ENCODE peak calls at places on chromosomes 1 and 21, in four cellular contexts. One of them, this sample, is unnamed.

GRCh38 chr1:117842408-117843170 is 86.8 kb downstream of the GDAP2 start:
- DNase-seq in vagina: no peak
- DNase-seq in transverse colon: no peak
- DNase-seq in spleen: no peak
- DNase-seq in this sample: no peak

GRCh38 chr1:67652800-67653199 is 32.2 kb upstream of the GADD45A start:
- DNase-seq in vagina: no peak
- DNase-seq in transverse colon: no peak
- DNase-seq in spleen: no peak
- DNase-seq in this sample: no peak

GRCh38 chr21:44926364-44927101 is 5.8 kb upstream of the ITGB2 start:
- DNase-seq in vagina: no peak
- DNase-seq in transverse colon: no peak
- DNase-seq in spleen: peak
- DNase-seq in this sample: no peak

GRCh38 chr1:39214021-39214713 is 9.7 kb downstream of the MACF1 start:
- DNase-seq in vagina: no peak
- DNase-seq in transverse colon: no peak
- DNase-seq in spleen: no peak
- DNase-seq in this sample: no peak

GRCh38 chr1:6350416-6351088 is 43.0 kb downstream of the ACOT7 start:
- DNase-seq in vagina: no peak
- DNase-seq in transverse colon: peak
- DNase-seq in spleen: no peak
- DNase-seq in this sample: peak

GRCh38 chr1:152449661-152450060 is 35.6 kb upstream of the CRNN start:
- DNase-seq in vagina: no peak
- DNase-seq in transverse colon: no peak
- DNase-seq in spleen: no peak
- DNase-seq in this sample: no peak

GRCh38 chr1:225224287-225224686 is 203.6 kb downstream of the LBR start:
- DNase-seq in vagina: no peak
- DNase-seq in transverse colon: no peak
- DNase-seq in spleen: no peak
- DNase-seq in this sample: no peak

GRCh38 chr1:81597720-81598426 is 202.9 kb upstream of the ADGRL2 start:
- DNase-seq in vagina: no peak
- DNase-seq in transverse colon: no peak
- DNase-seq in spleen: no peak
- DNase-seq in this sample: no peak

GRCh38 chr21:42080788-42081083 is 9.6 kb downstream of the UMODL1 start:
- DNase-seq in vagina: no peak
- DNase-seq in transverse colon: no peak
- DNase-seq in spleen: no peak
- DNase-seq in this sample: no peak

GRCh38 chr1:38608202-38608864 is 251.2 kb downstream of the RRAGC start:
- DNase-seq in vagina: peak
- DNase-seq in transverse colon: no peak
- DNase-seq in spleen: no peak
- DNase-seq in this sample: no peak

GRCh38 chr1:224747578-224747977 is 131.5 kb downstream of the CNIH3 start:
- DNase-seq in vagina: no peak
- DNase-seq in transverse colon: no peak
- DNase-seq in spleen: no peak
- DNase-seq in this sample: no peak

GRCh38 chr1:17233675-17234074 is 15.2 kb upstream of the PADI3 start:
- DNase-seq in vagina: no peak
- DNase-seq in transverse colon: peak
- DNase-seq in spleen: no peak
- DNase-seq in this sample: peak

GRCh38 chr1:13681921-13682320 is 18.1 kb upstream of the PRDM2 start:
- DNase-seq in vagina: no peak
- DNase-seq in transverse colon: no peak
- DNase-seq in spleen: no peak
- DNase-seq in this sample: no peak

GRCh38 chr1:60911980-60912692 is 170.2 kb upstream of the NFIA start:
- DNase-seq in vagina: no peak
- DNase-seq in transverse colon: no peak
- DNase-seq in spleen: no peak
- DNase-seq in this sample: no peak

GRCh38 chr1:154344977-154345837 is 19.9 kb downstream of the ATP8B2 start:
- DNase-seq in vagina: no peak
- DNase-seq in transverse colon: peak
- DNase-seq in spleen: peak
- DNase-seq in this sample: no peak

GRCh38 chr21:16587141-16587570 is 857.4 kb downstream of the USP25 start:
- DNase-seq in vagina: no peak
- DNase-seq in transverse colon: peak
- DNase-seq in spleen: no peak
- DNase-seq in this sample: peak

GRCh38 chr1:114522264-114522575 is 11.2 kb upstream of the TRIM33 start:
- DNase-seq in vagina: no peak
- DNase-seq in transverse colon: no peak
- DNase-seq in spleen: no peak
- DNase-seq in this sample: no peak

GRCh38 chr1:151994956-151995355 is 1.3 kb upstream of the S100A10 start:
- DNase-seq in vagina: no peak
- DNase-seq in transverse colon: no peak
- DNase-seq in spleen: no peak
- DNase-seq in this sample: no peak

GRCh38 chr21:45767071-45768006 is 123.8 kb downstream of the PCBP3 start:
- DNase-seq in vagina: no peak
- DNase-seq in transverse colon: no peak
- DNase-seq in spleen: no peak
- DNase-seq in this sample: no peak

GRCh38 chr21:27369962-27370578 is 403.2 kb upstream of the ADAMTS5 start:
- DNase-seq in vagina: no peak
- DNase-seq in transverse colon: no peak
- DNase-seq in spleen: no peak
- DNase-seq in this sample: no peak

GRCh38 chr1:87560961-87561360 is 232.3 kb downstream of the LMO4 start:
- DNase-seq in vagina: no peak
- DNase-seq in transverse colon: no peak
- DNase-seq in spleen: no peak
- DNase-seq in this sample: no peak

GRCh38 chr1:6104631-6105030 is 58.9 kb downstream of the KCNAB2 start:
- DNase-seq in vagina: no peak
- DNase-seq in transverse colon: no peak
- DNase-seq in spleen: peak
- DNase-seq in this sample: no peak

GRCh38 chr1:212291505-212292134 is 6.4 kb downstream of the PPP2R5A start:
- DNase-seq in vagina: no peak
- DNase-seq in transverse colon: no peak
- DNase-seq in spleen: no peak
- DNase-seq in this sample: peak

GRCh38 chr1:109667452-109668122 is at the start of gene GSTM2:
- DNase-seq in vagina: no peak
- DNase-seq in transverse colon: peak
- DNase-seq in spleen: peak
- DNase-seq in this sample: peak

GRCh38 chr1:10267319-10267718 is 56.9 kb downstream of the KIF1B start:
- DNase-seq in vagina: no peak
- DNase-seq in transverse colon: no peak
- DNase-seq in spleen: no peak
- DNase-seq in this sample: no peak

GRCh38 chr1:81053826-81054225 is 746.9 kb upstream of the ADGRL2 start:
- DNase-seq in vagina: no peak
- DNase-seq in transverse colon: no peak
- DNase-seq in spleen: no peak
- DNase-seq in this sample: no peak

GRCh38 chr1:8261398-8261762 is 56.5 kb upstream of the SLC45A1 start:
- DNase-seq in vagina: no peak
- DNase-seq in transverse colon: no peak
- DNase-seq in spleen: no peak
- DNase-seq in this sample: no peak

GRCh38 chr21:44917446-44918106 is 3.1 kb downstream of the ITGB2 start:
- DNase-seq in vagina: no peak
- DNase-seq in transverse colon: no peak
- DNase-seq in spleen: no peak
- DNase-seq in this sample: no peak

GRCh38 chr1:85681087-85681486 is 27.1 kb downstream of the ZNHIT6 start:
- DNase-seq in vagina: no peak
- DNase-seq in transverse colon: no peak
- DNase-seq in spleen: no peak
- DNase-seq in this sample: no peak

GRCh38 chr1:95408506-95409136 is 174.6 kb downstream of the RWDD3 start:
- DNase-seq in vagina: no peak
- DNase-seq in transverse colon: no peak
- DNase-seq in spleen: no peak
- DNase-seq in this sample: no peak

GRCh38 chr1:103106426-103107321 is 1.6 kb downstream of the COL11A1 start:
- DNase-seq in vagina: no peak
- DNase-seq in transverse colon: no peak
- DNase-seq in spleen: no peak
- DNase-seq in this sample: peak

GRCh38 chr1:214123061-214123784 is 135.4 kb downstream of the PROX1 start:
- DNase-seq in vagina: no peak
- DNase-seq in transverse colon: peak
- DNase-seq in spleen: no peak
- DNase-seq in this sample: peak

GRCh38 chr1:83747853-83748482 is 251.0 kb downstream of the TTLL7 start:
- DNase-seq in vagina: no peak
- DNase-seq in transverse colon: no peak
- DNase-seq in spleen: no peak
- DNase-seq in this sample: no peak

GRCh38 chr1:168199056-168199455 is 20.3 kb downstream of the TIPRL start:
- DNase-seq in vagina: no peak
- DNase-seq in transverse colon: no peak
- DNase-seq in spleen: no peak
- DNase-seq in this sample: no peak

GRCh38 chr1:53073899-53074311 is 11.9 kb downstream of the PODN start:
- DNase-seq in vagina: no peak
- DNase-seq in transverse colon: peak
- DNase-seq in spleen: peak
- DNase-seq in this sample: no peak

GRCh38 chr1:17606826-17607440 is 67.4 kb downstream of the ARHGEF10L start:
- DNase-seq in vagina: no peak
- DNase-seq in transverse colon: peak
- DNase-seq in spleen: no peak
- DNase-seq in this sample: peak

GRCh38 chr1:196403803-196404690 is 204.2 kb downstream of the KCNT2 start:
- DNase-seq in vagina: no peak
- DNase-seq in transverse colon: no peak
- DNase-seq in spleen: no peak
- DNase-seq in this sample: no peak

GRCh38 chr1:196409586-196409985 is 198.7 kb downstream of the KCNT2 start:
- DNase-seq in vagina: no peak
- DNase-seq in transverse colon: no peak
- DNase-seq in spleen: no peak
- DNase-seq in this sample: no peak

GRCh38 chr1:196407358-196408041 is 200.7 kb downstream of the KCNT2 start:
- DNase-seq in vagina: no peak
- DNase-seq in transverse colon: no peak
- DNase-seq in spleen: no peak
- DNase-seq in this sample: no peak

GRCh38 chr1:196401454-196401838 is 206.8 kb downstream of the KCNT2 start:
- DNase-seq in vagina: no peak
- DNase-seq in transverse colon: no peak
- DNase-seq in spleen: no peak
- DNase-seq in this sample: no peak

GRCh38 chr1:196405839-196406238 is 202.4 kb downstream of the KCNT2 start:
- DNase-seq in vagina: no peak
- DNase-seq in transverse colon: no peak
- DNase-seq in spleen: no peak
- DNase-seq in this sample: no peak
- TF ChIP-seq CTCF in vagina: no peak
- TF ChIP-seq CTCF in transverse colon: no peak
- TF ChIP-seq CTCF in spleen: no peak
- TF ChIP-seq CTCF in this sample: no peak

GRCh38 chr1:42155362-42155761 is 2.2 kb downstream of the GUCA2B start:
- DNase-seq in vagina: no peak
- DNase-seq in transverse colon: no peak
- DNase-seq in spleen: no peak
- DNase-seq in this sample: no peak
- TF ChIP-seq POLR2AphosphoS5 in vagina: no peak
- TF ChIP-seq POLR2AphosphoS5 in transverse colon: no peak
- TF ChIP-seq POLR2AphosphoS5 in spleen: no peak
- TF ChIP-seq POLR2AphosphoS5 in this sample: no peak

GRCh38 chr1:233721003-233721595 is 107.2 kb downstream of the KCNK1 start:
- DNase-seq in vagina: no peak
- DNase-seq in transverse colon: no peak
- DNase-seq in spleen: no peak
- DNase-seq in this sample: no peak

GRCh38 chr1:233723387-233723786 is 109.5 kb downstream of the KCNK1 start:
- DNase-seq in vagina: no peak
- DNase-seq in transverse colon: no peak
- DNase-seq in spleen: no peak
- DNase-seq in this sample: no peak

GRCh38 chr1:233722212-233722979 is 108.5 kb downstream of the KCNK1 start:
- DNase-seq in vagina: no peak
- DNase-seq in transverse colon: no peak
- DNase-seq in spleen: no peak
- DNase-seq in this sample: no peak

GRCh38 chr1:233730380-233730779 is 116.5 kb downstream of the KCNK1 start:
- DNase-seq in vagina: no peak
- DNase-seq in transverse colon: no peak
- DNase-seq in spleen: no peak
- DNase-seq in this sample: no peak

GRCh38 chr1:233725423-233725822 is 111.5 kb downstream of the KCNK1 start:
- DNase-seq in vagina: no peak
- DNase-seq in transverse colon: no peak
- DNase-seq in spleen: no peak
- DNase-seq in this sample: no peak
- TF ChIP-seq CTCF in vagina: no peak
- TF ChIP-seq CTCF in transverse colon: no peak
- TF ChIP-seq CTCF in spleen: no peak
- TF ChIP-seq CTCF in this sample: no peak

GRCh38 chr1:36408479-36408878 is 10.8 kb upstream of the LSM10 start:
- DNase-seq in vagina: no peak
- DNase-seq in transverse colon: no peak
- DNase-seq in spleen: no peak
- DNase-seq in this sample: no peak
- TF ChIP-seq POLR2AphosphoS5 in vagina: no peak
- TF ChIP-seq POLR2AphosphoS5 in transverse colon: no peak
- TF ChIP-seq POLR2AphosphoS5 in spleen: no peak
- TF ChIP-seq POLR2AphosphoS5 in this sample: peak

GRCh38 chr1:158527190-158527815 is 26.9 kb downstream of the OR6Y1 start:
- DNase-seq in vagina: no peak
- DNase-seq in transverse colon: no peak
- DNase-seq in spleen: no peak
- DNase-seq in this sample: no peak
- TF ChIP-seq CTCF in vagina: no peak
- TF ChIP-seq CTCF in transverse colon: no peak
- TF ChIP-seq CTCF in spleen: no peak
- TF ChIP-seq CTCF in this sample: no peak

GRCh38 chr1:98947071-98947470 is 57.6 kb downstream of the PLPPR5 start:
- DNase-seq in vagina: no peak
- DNase-seq in transverse colon: no peak
- DNase-seq in spleen: no peak
- DNase-seq in this sample: no peak
- TF ChIP-seq POLR2AphosphoS5 in vagina: no peak
- TF ChIP-seq POLR2AphosphoS5 in transverse colon: no peak
- TF ChIP-seq POLR2AphosphoS5 in spleen: no peak
- TF ChIP-seq POLR2AphosphoS5 in this sample: no peak

This sample was measured in prostate gland.